ENCODE peak calls at places on chromosomes 3 and 15, in six cellular contexts. One of them, this sample, is unnamed.

GRCh38 chr15:95626501-95627361 is 703.8 kb upstream of the NR2F2 start:
- DNase-seq in GM12878: no peak
- DNase-seq in A549: no peak
- DNase-seq in HepG2: no peak
- DNase-seq in endothelial cell of umbilical vein: no peak
- DNase-seq in K562: peak
- DNase-seq in this sample: no peak

GRCh38 chr3:113890256-113890900 is 51.8 kb downstream of the GRAMD1C start:
- DNase-seq in endothelial cell of umbilical vein: no peak
- DNase-seq in K562: peak
- DNase-seq in GM12878: no peak
- DNase-seq in HepG2: peak
- DNase-seq in A549: peak
- DNase-seq in this sample: peak

GRCh38 chr15:100131321-100132224 is 210.2 kb downstream of the ADAMTS17 start:
- DNase-seq in A549: peak
- DNase-seq in HepG2: peak
- DNase-seq in K562: peak
- DNase-seq in GM12878: no peak
- DNase-seq in endothelial cell of umbilical vein: peak
- DNase-seq in this sample: no peak

GRCh38 chr15:75902129-75902557 is 1.5 kb upstream of the FBXO22 start:
- DNase-seq in GM12878: no peak
- DNase-seq in HepG2: no peak
- DNase-seq in A549: no peak
- DNase-seq in K562: peak
- DNase-seq in endothelial cell of umbilical vein: no peak
- DNase-seq in this sample: no peak

GRCh38 chr3:10672422-10672821 is 143.6 kb upstream of the SLC6A11 start:
- DNase-seq in endothelial cell of umbilical vein: no peak
- DNase-seq in HepG2: no peak
- DNase-seq in GM12878: no peak
- DNase-seq in A549: no peak
- DNase-seq in K562: no peak
- DNase-seq in this sample: no peak

GRCh38 chr3:27368831-27369607 is at the start of gene NEK10:
- DNase-seq in HepG2: peak
- DNase-seq in GM12878: peak
- DNase-seq in K562: peak
- DNase-seq in A549: peak
- DNase-seq in endothelial cell of umbilical vein: peak
- DNase-seq in this sample: peak

GRCh38 chr3:126959921-126960603 is 22.9 kb upstream of the PLXNA1 start:
- DNase-seq in K562: no peak
- DNase-seq in endothelial cell of umbilical vein: peak
- DNase-seq in A549: peak
- DNase-seq in HepG2: peak
- DNase-seq in GM12878: no peak
- DNase-seq in this sample: no peak

GRCh38 chr3:190432216-190432615 is 17.5 kb downstream of the TMEM207 start:
- DNase-seq in endothelial cell of umbilical vein: no peak
- DNase-seq in A549: no peak
- DNase-seq in GM12878: no peak
- DNase-seq in K562: no peak
- DNase-seq in HepG2: no peak
- DNase-seq in this sample: peak

GRCh38 chr15:69816522-69816921 is 281.2 kb downstream of the TLE3 start:
- DNase-seq in HepG2: no peak
- DNase-seq in A549: no peak
- DNase-seq in K562: no peak
- DNase-seq in endothelial cell of umbilical vein: no peak
- DNase-seq in GM12878: no peak
- DNase-seq in this sample: no peak

GRCh38 chr3:144552642-144553041 is 581.0 kb downstream of the DIPK2A start:
- DNase-seq in K562: no peak
- DNase-seq in GM12878: no peak
- DNase-seq in HepG2: no peak
- DNase-seq in endothelial cell of umbilical vein: no peak
- DNase-seq in A549: no peak
- DNase-seq in this sample: no peak

GRCh38 chr3:18189651-18190050 is 235.5 kb downstream of the SATB1 start:
- DNase-seq in HepG2: no peak
- DNase-seq in GM12878: no peak
- DNase-seq in K562: no peak
- DNase-seq in A549: no peak
- DNase-seq in endothelial cell of umbilical vein: no peak
- DNase-seq in this sample: no peak

GRCh38 chr3:43699864-43700263 is 9.1 kb downstream of the ABHD5 start:
- DNase-seq in K562: peak
- DNase-seq in A549: peak
- DNase-seq in endothelial cell of umbilical vein: peak
- DNase-seq in HepG2: no peak
- DNase-seq in GM12878: no peak
- DNase-seq in this sample: no peak

GRCh38 chr3:108106031-108106430 is 15.2 kb upstream of the CD47 start:
- DNase-seq in A549: no peak
- DNase-seq in endothelial cell of umbilical vein: no peak
- DNase-seq in GM12878: no peak
- DNase-seq in K562: no peak
- DNase-seq in HepG2: no peak
- DNase-seq in this sample: no peak

GRCh38 chr3:193194417-193194816 is 46.6 kb upstream of the PLAAT1 start:
- DNase-seq in GM12878: no peak
- DNase-seq in K562: no peak
- DNase-seq in HepG2: no peak
- DNase-seq in endothelial cell of umbilical vein: no peak
- DNase-seq in A549: no peak
- DNase-seq in this sample: no peak

DNA sequence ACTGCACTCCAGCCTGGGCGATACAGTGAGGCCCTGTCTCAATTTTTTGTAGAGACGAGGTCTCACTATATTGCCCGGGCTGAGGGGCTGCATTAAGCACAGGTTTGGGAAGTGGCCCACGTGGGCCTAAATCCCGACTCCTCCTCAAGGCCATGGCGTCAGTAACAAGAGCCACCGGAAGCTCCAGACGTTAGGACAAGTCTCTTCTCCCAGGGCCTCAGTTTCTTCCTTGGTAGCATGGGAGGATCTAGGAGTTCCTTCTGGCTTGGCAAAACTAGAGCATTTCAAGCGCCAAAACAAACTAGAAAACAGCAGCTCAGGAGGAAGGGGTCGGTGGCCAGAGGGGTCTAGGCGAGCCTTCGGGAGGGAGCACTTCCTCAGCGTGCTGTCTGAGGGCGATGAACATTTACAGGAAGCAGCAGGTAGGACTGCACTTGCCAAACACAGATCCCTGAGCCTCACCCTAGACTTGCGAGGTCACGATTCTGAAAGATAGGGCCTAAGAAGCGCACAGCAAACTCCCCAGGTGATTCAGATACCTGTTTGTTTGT is 536 bp downstream of the SNAPC5 start:
- DNase-seq in A549: peak
- DNase-seq in endothelial cell of umbilical vein: no peak
- DNase-seq in GM12878: no peak
- DNase-seq in K562: peak
- DNase-seq in HepG2: peak
- DNase-seq in this sample: no peak
- H3K4me3 ChIP-seq in A549: peak
- H3K4me3 ChIP-seq in endothelial cell of umbilical vein: peak
- H3K4me3 ChIP-seq in GM12878: peak
- H3K4me3 ChIP-seq in K562: peak
- H3K4me3 ChIP-seq in HepG2: peak
- H3K4me3 ChIP-seq in this sample: peak

GRCh38 chr3:77326586-77326985 is 286.7 kb downstream of the ROBO2 start:
- DNase-seq in GM12878: no peak
- DNase-seq in endothelial cell of umbilical vein: no peak
- DNase-seq in HepG2: no peak
- DNase-seq in K562: no peak
- DNase-seq in A549: no peak
- DNase-seq in this sample: no peak
- TF ChIP-seq MYC in GM12878: no peak
- TF ChIP-seq MYC in endothelial cell of umbilical vein: no peak
- TF ChIP-seq MYC in HepG2: no peak
- TF ChIP-seq MYC in K562: no peak
- TF ChIP-seq MYC in A549: no peak
- TF ChIP-seq MYC in this sample: no peak

GRCh38 chr15:84953726-84954125 is 27.9 kb upstream of the PDE8A start:
- DNase-seq in endothelial cell of umbilical vein: no peak
- DNase-seq in A549: no peak
- DNase-seq in HepG2: no peak
- DNase-seq in GM12878: no peak
- DNase-seq in K562: no peak
- DNase-seq in this sample: no peak

GRCh38 chr15:84950570-84951111 is 31.0 kb upstream of the PDE8A start:
- DNase-seq in endothelial cell of umbilical vein: no peak
- DNase-seq in K562: peak
- DNase-seq in A549: no peak
- DNase-seq in GM12878: no peak
- DNase-seq in HepG2: no peak
- DNase-seq in this sample: no peak

GRCh38 chr15:84953136-84953535 is 28.5 kb upstream of the PDE8A start:
- DNase-seq in GM12878: no peak
- DNase-seq in endothelial cell of umbilical vein: no peak
- DNase-seq in HepG2: no peak
- DNase-seq in K562: no peak
- DNase-seq in A549: no peak
- DNase-seq in this sample: no peak

GRCh38 chr15:84956199-84956598 is 25.5 kb upstream of the PDE8A start:
- DNase-seq in HepG2: no peak
- DNase-seq in K562: no peak
- DNase-seq in endothelial cell of umbilical vein: no peak
- DNase-seq in GM12878: no peak
- DNase-seq in A549: no peak
- DNase-seq in this sample: no peak

DNA sequence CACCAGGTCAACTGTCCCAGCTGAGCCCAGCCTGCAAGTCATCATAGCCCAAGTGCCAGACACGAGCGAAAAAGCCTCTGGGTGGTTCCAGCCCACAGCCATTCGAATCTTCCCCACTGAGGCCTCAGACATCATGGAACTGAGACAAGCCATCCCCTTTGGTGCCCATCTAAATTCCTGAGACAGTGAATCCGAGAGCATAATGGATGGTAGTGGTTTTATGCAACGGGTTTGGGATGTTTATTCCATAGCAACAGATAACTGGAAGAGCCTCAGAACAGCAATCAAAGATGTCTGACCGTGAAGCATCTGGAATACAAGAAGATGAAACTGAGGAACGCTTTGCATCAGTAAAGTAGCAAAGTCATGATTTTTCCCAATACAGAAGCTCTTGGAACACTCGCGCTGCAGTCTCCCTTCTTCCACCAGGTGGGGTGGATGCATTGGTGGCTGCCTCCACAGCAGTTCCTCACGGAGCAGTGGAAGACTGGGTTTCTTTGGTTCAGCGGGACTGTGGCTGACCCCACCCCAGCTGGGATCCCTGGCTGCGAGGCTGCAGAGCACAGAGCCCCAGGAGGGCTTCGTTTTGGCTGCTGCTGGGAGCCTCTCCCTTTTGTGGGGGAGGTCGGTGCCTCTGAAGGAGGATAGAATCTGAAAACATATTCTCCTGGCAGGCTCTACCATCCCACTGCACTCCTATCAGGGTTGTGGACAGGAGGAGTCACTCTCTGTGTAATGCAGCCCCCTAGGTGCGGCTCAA is 26.4 kb upstream of the PDE8A start:
- DNase-seq in GM12878: no peak
- DNase-seq in endothelial cell of umbilical vein: peak
- DNase-seq in HepG2: peak
- DNase-seq in A549: peak
- DNase-seq in K562: peak
- DNase-seq in this sample: peak
- TF ChIP-seq POLR2A in GM12878: no peak
- TF ChIP-seq POLR2A in endothelial cell of umbilical vein: no peak
- TF ChIP-seq POLR2A in HepG2: no peak
- TF ChIP-seq POLR2A in A549: no peak
- TF ChIP-seq POLR2A in K562: no peak
- TF ChIP-seq POLR2A in this sample: no peak

GRCh38 chr15:92853222-92853621 is 46.9 kb upstream of the CHD2 start:
- DNase-seq in GM12878: no peak
- DNase-seq in endothelial cell of umbilical vein: no peak
- DNase-seq in HepG2: no peak
- DNase-seq in K562: no peak
- DNase-seq in A549: no peak
- DNase-seq in this sample: no peak
- H3K4me3 ChIP-seq in GM12878: no peak
- H3K4me3 ChIP-seq in endothelial cell of umbilical vein: no peak
- H3K4me3 ChIP-seq in HepG2: no peak
- H3K4me3 ChIP-seq in K562: no peak
- H3K4me3 ChIP-seq in A549: no peak
- H3K4me3 ChIP-seq in this sample: no peak

GRCh38 chr3:14183015-14183577 is 4.5 kb downstream of the LSM3 start:
- DNase-seq in HepG2: no peak
- DNase-seq in endothelial cell of umbilical vein: no peak
- DNase-seq in K562: no peak
- DNase-seq in A549: no peak
- DNase-seq in GM12878: no peak
- DNase-seq in this sample: no peak

GRCh38 chr3:14179795-14180194 is 1.2 kb downstream of the LSM3 start:
- DNase-seq in GM12878: no peak
- DNase-seq in A549: no peak
- DNase-seq in K562: no peak
- DNase-seq in HepG2: no peak
- DNase-seq in endothelial cell of umbilical vein: no peak
- DNase-seq in this sample: no peak

GRCh38 chr3:14178247-14179113 is at the start of the genes LSM3 and XPC:
- DNase-seq in GM12878: peak
- DNase-seq in HepG2: peak
- DNase-seq in A549: peak
- DNase-seq in K562: peak
- DNase-seq in endothelial cell of umbilical vein: peak
- DNase-seq in this sample: peak

GRCh38 chr3:14179114-14179465 is 473 bp downstream of the LSM3 start:
- DNase-seq in endothelial cell of umbilical vein: peak
- DNase-seq in GM12878: no peak
- DNase-seq in A549: no peak
- DNase-seq in HepG2: no peak
- DNase-seq in K562: peak
- DNase-seq in this sample: no peak

GRCh38 chr3:14181253-14181652 is 2.6 kb downstream of the LSM3 start:
- DNase-seq in HepG2: no peak
- DNase-seq in endothelial cell of umbilical vein: no peak
- DNase-seq in K562: no peak
- DNase-seq in A549: no peak
- DNase-seq in GM12878: no peak
- DNase-seq in this sample: no peak
- TF ChIP-seq MYC in HepG2: no peak
- TF ChIP-seq MYC in endothelial cell of umbilical vein: no peak
- TF ChIP-seq MYC in K562: no peak
- TF ChIP-seq MYC in A549: no peak
- TF ChIP-seq MYC in GM12878: no peak
- TF ChIP-seq MYC in this sample: no peak

GRCh38 chr15:90716976-90717821 is at the start of gene BLM:
- DNase-seq in GM12878: peak
- DNase-seq in A549: peak
- DNase-seq in HepG2: peak
- DNase-seq in endothelial cell of umbilical vein: peak
- DNase-seq in K562: peak
- DNase-seq in this sample: peak
- TF ChIP-seq POLR2A in GM12878: peak
- TF ChIP-seq POLR2A in A549: peak
- TF ChIP-seq POLR2A in HepG2: peak
- TF ChIP-seq POLR2A in endothelial cell of umbilical vein: peak
- TF ChIP-seq POLR2A in K562: peak
- TF ChIP-seq POLR2A in this sample: peak

GRCh38 chr15:40104865-40105516 is 3.7 kb downstream of the BMF start:
- DNase-seq in endothelial cell of umbilical vein: peak
- DNase-seq in A549: peak
- DNase-seq in GM12878: no peak
- DNase-seq in K562: peak
- DNase-seq in HepG2: peak
- DNase-seq in this sample: peak
- H3K4me3 ChIP-seq in endothelial cell of umbilical vein: no peak
- H3K4me3 ChIP-seq in A549: no peak
- H3K4me3 ChIP-seq in GM12878: peak
- H3K4me3 ChIP-seq in K562: no peak
- H3K4me3 ChIP-seq in HepG2: no peak
- H3K4me3 ChIP-seq in this sample: peak